ENCODE peak calls at places on chromosomes 6 and 20, in five cellular contexts. S, X, B, M and U are unnamed samples.

GRCh38 chr20:24781061-24781980 is 167.7 kb upstream of the CST7 start:
- DNase-seq in S (peak), X (no peak), B (no peak), M (peak), U (peak)

GRCh38 chr20:47687095-47687987 is 97.9 kb downstream of the SULF2 start:
- DNase-seq in S (no peak), X (no peak), B (no peak), M (no peak), U (no peak)

GRCh38 chr6:132673376-132674094 is 14.6 kb upstream of the TAAR1 start:
- DNase-seq in S (no peak), X (peak), B (no peak), M (no peak), U (no peak)

GRCh38 chr6:26017567-26017966 is 55.0 kb downstream of the TRIM38 start:
- DNase-seq in S (peak), X (peak), B (peak), M (peak), U (peak)

GRCh38 chr6:37008484-37009186 is 3.2 kb downstream of the FGD2 start:
- DNase-seq in S (no peak), X (peak), B (no peak), M (no peak), U (no peak)

GRCh38 chr6:1376653-1377052 is 12.7 kb upstream of the FOXF2 start:
- DNase-seq in S (no peak), X (no peak), B (no peak), M (no peak), U (no peak)

GRCh38 chr6:3997144-3997770 is 81.7 kb downstream of the FAM217A start:
- DNase-seq in S (peak), X (no peak), B (no peak), M (no peak), U (no peak)

GRCh38 chr6:136526196-136526930 is 23.9 kb downstream of the MAP7 start:
- DNase-seq in S (peak), X (peak), B (peak), M (peak), U (peak)

GRCh38 chr6:35973670-35974222 is 50.7 kb downstream of the SLC26A8 start:
- DNase-seq in S (no peak), X (peak), B (no peak), M (no peak), U (no peak)

GRCh38 chr6:159904497-159904911 is 13.7 kb downstream of the MAS1 start:
- DNase-seq in S (no peak), X (no peak), B (no peak), M (no peak), U (no peak)

GRCh38 chr6:10763006-10763405 is 15.4 kb downstream of the TMEM14B start:
- DNase-seq in S (no peak), X (no peak), B (no peak), M (no peak), U (no peak)

GRCh38 chr6:26249959-26250805 is 114.8 kb upstream of the BTN3A2 start:
- DNase-seq in S (no peak), X (peak), B (peak), M (peak), U (peak)